ENCODE peak calls at places on chromosomes 6 and 20, in five cellular contexts. E is GM12865, K is NB4, A is neural progenitor cell, B is sigmoid colon. H is an unnamed sample.

GRCh38 chr6:136980070-136980469 is 58.0 kb downstream of the SLC35D3 start:
- DNase-seq in E (no peak), K (no peak), A (no peak), B (no peak), H (no peak)

GRCh38 chr6:154872605-154873004 is 122.5 kb upstream of the TIAM2 start:
- DNase-seq in E (no peak), K (no peak), A (peak), B (no peak), H (no peak)

GRCh38 chr6:112911949-112912348 is 564.8 kb downstream of the RFPL4B start:
- DNase-seq in E (no peak), K (no peak), A (no peak), B (no peak), H (no peak)

GRCh38 chr6:22153384-22154158 is 143.3 kb downstream of the PRL start:
- DNase-seq in E (peak), K (peak), A (no peak), B (no peak), H (no peak)

GRCh38 chr6:110530671-110531070 is 54.3 kb upstream of the SLC22A16 start:
- DNase-seq in E (no peak), K (no peak), A (no peak), B (no peak), H (no peak)

GRCh38 chr20:51061646-51062045 is 38.7 kb upstream of the KCNG1 start:
- DNase-seq in E (no peak), K (no peak), A (no peak), B (no peak), H (no peak)

GRCh38 chr6:143806282-143807102 is 36.6 kb upstream of the LTV1 start:
- DNase-seq in E (no peak), K (peak), A (no peak), B (no peak), H (no peak)

GRCh38 chr20:64114356-64114971 is 7.1 kb upstream of the NPBWR2 start:
- DNase-seq in E (no peak), K (no peak), A (no peak), B (peak), H (no peak)

GRCh38 chr20:542777-543368 is 717 bp downstream of the CSNK2A1 start:
- DNase-seq in E (peak), K (peak), A (peak), B (no peak), H (peak)

GRCh38 chr6:33759887-33760629 is 13.4 kb upstream of the IP6K3 start:
- DNase-seq in E (no peak), K (no peak), A (no peak), B (no peak), H (no peak)

GRCh38 chr20:21433329-21433890 is 36.1 kb upstream of the NKX2-4 start:
- DNase-seq in E (no peak), K (no peak), A (no peak), B (no peak), H (no peak)

GRCh38 chr20:17712708-17713107 is 12.9 kb downstream of the BANF2 start:
- DNase-seq in E (no peak), K (no peak), A (no peak), B (no peak), H (no peak)

GRCh38 chr6:133079901-133080300 is 161.3 kb upstream of the EYA4 start:
- DNase-seq in E (no peak), K (no peak), A (no peak), B (no peak), H (no peak)

GRCh38 chr6:37351027-37351426 is 2.8 kb upstream of the RNF8 start:
- DNase-seq in E (no peak), K (no peak), A (no peak), B (no peak), H (no peak)

GRCh38 chr20:1330075-1330830 is 1.3 kb upstream of the SDCBP2 start:
- DNase-seq in E (peak), K (no peak), A (no peak), B (peak), H (no peak)

GRCh38 chr6:18978330-18979128 is 591.4 kb downstream of the RNF144B start:
- DNase-seq in E (no peak), K (no peak), A (peak), B (no peak), H (no peak)

GRCh38 chr6:66986940-66987339 is 1279.9 kb upstream of the EYS start:
- DNase-seq in E (no peak), K (no peak), A (no peak), B (no peak), H (no peak)

GRCh38 chr6:138814179-138814834 is 18.4 kb downstream of the ECT2L start:
- DNase-seq in E (no peak), K (no peak), A (no peak), B (no peak), H (no peak)

GRCh38 chr6:157107915-157108651 is 215.2 kb downstream of the TMEM242 start:
- DNase-seq in E (no peak), K (no peak), A (no peak), B (no peak), H (no peak)

GRCh38 chr20:42074944-42075343 is 456.8 kb upstream of the CHD6 start:
- DNase-seq in E (no peak), K (no peak), A (no peak), B (no peak), H (no peak)

GRCh38 chr6:34196116-34196832 is 40.4 kb upstream of the HMGA1 start:
- DNase-seq in E (peak), K (peak), A (peak), B (peak), H (peak)

GRCh38 chr6:149860834-149861602 is 3.1 kb downstream of the LRP11 start:
- DNase-seq in E (no peak), K (peak), A (peak), B (no peak), H (no peak)

GRCh38 chr6:6788394-6789020 is 200.0 kb downstream of the LY86 start:
- DNase-seq in E (peak), K (peak), A (peak), B (no peak), H (peak)

GRCh38 chr6:40195751-40196518 is 261.7 kb upstream of the MOCS1 start:
- DNase-seq in E (no peak), K (no peak), A (no peak), B (no peak), H (no peak)

GRCh38 chr20:50048420-50049166 is 64.4 kb downstream of the UBE2V1 start:
- DNase-seq in E (no peak), K (peak), A (no peak), B (no peak), H (no peak)

GRCh38 chr6:38195113-38195635 is 375.6 kb downstream of the ZFAND3 start:
- DNase-seq in E (no peak), K (no peak), A (no peak), B (no peak), H (no peak)

GRCh38 chr20:17669306-17669931 is 12.6 kb downstream of the RRBP1 start:
- DNase-seq in E (no peak), K (no peak), A (no peak), B (no peak), H (no peak)

GRCh38 chr6:106820412-106820852 is 154.1 kb downstream of the CD24 start:
- DNase-seq in E (no peak), K (no peak), A (no peak), B (no peak), H (no peak)

GRCh38 chr6:149212202-149212601 is 105.3 kb upstream of the TAB2 start:
- DNase-seq in E (no peak), K (no peak), A (no peak), B (no peak), H (no peak)

GRCh38 chr20:37990571-37991151 is 42.6 kb downstream of the TTI1 start:
- DNase-seq in E (peak), K (peak), A (no peak), B (no peak), H (peak)

GRCh38 chr6:52570291-52570700 is 6.6 kb downstream of the TRAM2 start:
- DNase-seq in E (no peak), K (no peak), A (no peak), B (peak), H (no peak)

GRCh38 chr6:132333639-132334516 is 67.4 kb downstream of the MOXD1 start:
- DNase-seq in E (no peak), K (no peak), A (no peak), B (no peak), H (no peak)

GRCh38 chr20:6806291-6806690 is 38.8 kb downstream of the BMP2 start:
- DNase-seq in E (no peak), K (no peak), A (no peak), B (no peak), H (no peak)

GRCh38 chr20:6277661-6278060 is 154.8 kb upstream of the FERMT1 start:
- DNase-seq in E (no peak), K (no peak), A (no peak), B (no peak), H (no peak)

GRCh38 chr6:118645395-118645794 is 6.0 kb downstream of the CEP85L start:
- DNase-seq in E (no peak), K (peak), A (no peak), B (no peak), H (no peak)

GRCh38 chr6:169828176-169828575 is 76.8 kb downstream of the ERMARD start:
- DNase-seq in E (no peak), K (no peak), A (no peak), B (no peak), H (no peak)

GRCh38 chr20:49608752-49609670 is 41.1 kb upstream of the PTGIS start:
- DNase-seq in E (peak), K (peak), A (peak), B (peak), H (peak)

DNA sequence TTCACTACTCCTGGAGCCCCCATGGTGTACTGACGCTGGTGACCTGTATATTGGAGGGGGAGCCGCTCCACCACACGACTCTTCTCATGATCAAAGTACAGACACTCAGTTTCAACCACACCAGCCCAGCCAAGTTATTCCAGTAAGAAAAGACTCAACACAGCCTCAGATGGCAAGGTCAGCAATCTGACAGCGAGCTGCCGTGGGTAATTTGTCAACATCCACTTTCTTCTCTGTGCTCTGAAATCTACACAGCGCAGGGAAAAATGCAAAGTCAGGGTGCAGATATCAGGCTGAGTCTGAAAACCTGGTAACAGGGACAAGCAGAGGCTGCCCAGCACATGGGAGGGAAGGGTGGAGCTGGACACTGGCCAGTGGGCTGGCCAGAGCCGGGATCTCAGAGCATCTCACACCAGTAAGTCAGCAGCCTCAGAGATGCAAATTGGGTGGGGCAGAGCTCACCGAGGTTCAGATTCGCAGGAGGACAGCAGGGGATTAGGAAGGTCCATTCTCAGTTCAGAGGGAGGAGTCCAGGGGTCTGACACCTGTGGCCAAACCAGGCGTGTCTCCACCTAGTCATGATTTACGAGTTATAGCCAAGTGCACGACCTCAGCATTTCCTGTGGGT is 44.5 kb upstream of the RPS6KA2 start:
- DNase-seq in E (no peak), K (no peak), A (no peak), B (no peak), H (no peak)
- TF ChIP-seq CTCF in E (no peak), K (no peak), A (no peak), B (no peak), H (no peak)

GRCh38 chr6:125747589-125748533 is 1.6 kb upstream of the HEY2 start:
- DNase-seq in E (peak), K (peak), A (peak), B (peak), H (no peak)

GRCh38 chr6:125749112-125749863 is at the start of gene HEY2:
- DNase-seq in E (peak), K (peak), A (peak), B (peak), H (peak)

GRCh38 chr6:125749864-125750691 is 646 bp downstream of the HEY2 start:
- DNase-seq in E (peak), K (peak), A (peak), B (no peak), H (no peak)

GRCh38 chr6:125746731-125747588 is 2.5 kb upstream of the HEY2 start:
- DNase-seq in E (peak), K (peak), A (peak), B (peak), H (peak)

DNA sequence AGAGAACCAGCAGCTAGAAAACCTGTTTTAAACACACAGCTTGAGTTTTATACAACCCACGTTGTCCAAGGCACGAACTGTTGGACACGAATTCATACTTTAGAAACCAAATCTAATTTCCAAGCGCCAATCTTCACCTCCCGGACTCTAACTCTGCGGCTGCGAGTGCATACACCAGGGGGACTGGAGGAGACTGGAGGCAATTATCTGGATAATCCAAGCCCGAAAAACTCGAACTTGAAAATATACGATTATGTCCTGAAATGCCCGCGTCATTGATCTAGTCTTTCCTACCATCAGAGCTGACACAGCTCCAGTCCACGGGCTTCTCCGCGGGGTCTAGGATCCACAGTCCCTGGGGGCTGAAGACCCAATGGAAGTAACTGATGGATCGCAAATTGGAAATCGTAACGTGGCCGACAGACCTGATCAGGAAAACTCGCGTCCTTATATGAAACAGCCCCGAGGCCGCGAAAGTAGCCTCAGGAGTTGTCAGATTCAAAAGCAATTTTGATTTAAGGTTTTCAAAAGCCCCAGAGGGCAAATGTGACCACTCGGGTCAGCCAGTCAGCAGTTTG is 809 bp upstream of the HEY2 start:
- DNase-seq in E (no peak), K (peak), A (peak), B (no peak), H (no peak)
- TF ChIP-seq CTCF in E (no peak), K (no peak), A (peak), B (no peak), H (no peak)

GRCh38 chr20:35560105-35560511 is 18.2 kb downstream of the ERGIC3 start:
- DNase-seq in E (no peak), K (no peak), A (no peak), B (no peak), H (no peak)

GRCh38 chr20:35561671-35562070 is 19.8 kb downstream of the ERGIC3 start:
- DNase-seq in E (no peak), K (no peak), A (no peak), B (no peak), H (no peak)

GRCh38 chr20:35562541-35563110 is 20.7 kb downstream of the ERGIC3 start:
- DNase-seq in E (no peak), K (no peak), A (no peak), B (no peak), H (no peak)

GRCh38 chr20:35560541-35560940 is 18.7 kb downstream of the ERGIC3 start:
- DNase-seq in E (no peak), K (no peak), A (no peak), B (no peak), H (no peak)

DNA sequence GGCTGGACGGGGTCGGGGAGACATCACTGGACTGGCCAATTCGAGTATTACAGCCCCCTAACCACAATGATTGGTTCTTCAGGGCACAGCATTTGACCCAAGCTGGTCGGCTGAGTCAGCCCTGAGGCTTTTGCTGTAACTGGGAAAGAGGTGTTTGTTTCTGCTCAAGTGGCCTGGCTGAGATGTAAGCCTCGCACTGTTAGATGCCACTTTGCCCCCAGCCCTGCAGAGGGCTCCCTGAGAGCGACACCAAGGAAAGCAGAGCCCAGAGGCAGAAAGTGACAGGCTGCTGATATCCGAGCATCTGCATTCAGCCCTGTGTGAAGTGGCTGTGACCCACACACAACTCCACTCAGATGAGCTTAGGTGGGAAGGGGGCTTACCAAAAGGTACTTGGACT is 19.4 kb downstream of the ERGIC3 start:
- DNase-seq in E (peak), K (peak), A (peak), B (no peak), H (no peak)
- TF ChIP-seq CTCF in E (peak), K (peak), A (peak), B (no peak), H (peak)

GRCh38 chr6:85118233-85118632 is 331.6 kb upstream of the NT5E start:
- DNase-seq in E (no peak), K (peak), A (no peak), B (no peak), H (no peak)
- TF ChIP-seq CTCF in E (no peak), K (peak), A (peak), B (no peak), H (peak)

DNA sequence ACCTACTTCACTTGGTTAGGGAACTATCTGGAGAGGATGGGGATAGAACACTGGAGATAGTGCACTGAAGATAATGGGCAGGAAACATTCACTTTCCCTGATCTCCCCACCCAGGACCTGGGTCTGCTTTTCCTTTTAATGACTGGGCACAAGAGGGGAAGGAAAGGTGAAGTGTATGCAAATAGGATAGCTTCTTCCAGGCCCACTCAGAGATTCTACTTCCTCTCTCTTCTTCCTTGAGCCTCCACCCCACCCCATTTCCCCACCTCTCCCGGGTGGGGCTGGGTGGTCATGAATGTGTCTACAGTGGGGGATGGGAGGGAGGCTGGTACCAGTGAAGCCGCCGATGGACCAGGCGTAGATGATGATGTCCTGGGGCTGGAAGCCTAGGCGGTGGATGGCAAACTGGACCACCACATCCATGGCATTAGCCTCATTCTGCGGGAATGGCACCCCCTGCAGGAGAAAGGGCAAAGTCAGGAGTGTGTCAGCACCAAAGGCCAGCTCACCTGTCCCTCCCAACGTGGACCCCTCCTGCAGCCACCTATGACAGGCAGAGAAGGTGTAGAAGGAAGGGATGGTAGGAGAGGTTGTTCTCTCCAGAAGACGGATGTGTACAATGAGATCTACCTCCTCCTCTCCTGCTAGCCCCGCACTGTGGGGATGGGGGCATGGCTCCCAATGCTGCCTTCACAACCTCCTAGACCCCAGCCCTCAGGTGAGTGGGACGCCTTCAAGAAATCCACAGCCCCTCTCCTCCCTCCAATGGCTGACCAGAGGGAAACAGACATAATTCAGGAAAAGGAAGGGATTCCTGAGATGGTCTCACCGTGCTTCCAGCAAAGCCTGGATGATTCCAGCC is 8.6 kb upstream of the LY6G5C start:
- DNase-seq in E (no peak), K (no peak), A (no peak), B (no peak), H (no peak)
- TF ChIP-seq CTCF in E (peak), K (peak), A (peak), B (no peak), H (peak)

GRCh38 chr6:44642870-44643522 is 255.5 kb downstream of the CDC5L start:
- DNase-seq in E (peak), K (peak), A (no peak), B (no peak), H (no peak)

GRCh38 chr6:44641344-44641743 is 253.8 kb downstream of the CDC5L start:
- DNase-seq in E (no peak), K (no peak), A (no peak), B (no peak), H (no peak)

GRCh38 chr6:44646355-44646754 is 258.8 kb downstream of the CDC5L start:
- DNase-seq in E (no peak), K (no peak), A (no peak), B (no peak), H (no peak)

GRCh38 chr6:44642345-44642744 is 254.8 kb downstream of the CDC5L start:
- DNase-seq in E (no peak), K (no peak), A (no peak), B (no peak), H (peak)

GRCh38 chr6:44645276-44645675 is 257.8 kb downstream of the CDC5L start:
- DNase-seq in E (peak), K (peak), A (no peak), B (no peak), H (no peak)
- TF ChIP-seq CTCF in E (peak), K (no peak), A (no peak), B (no peak), H (no peak)